ENCODE peak calls at places on chromosome 10, in seven cellular contexts. One of them, this sample, is unnamed.

GRCh38 chr10:109956454-109957091 is 33.3 kb upstream of the XPNPEP1 start:
- DNase-seq in activated CD4-positive, CD25-positive, alpha-beta regulatory T cell treated with anti-CD3 and anti-CD28 coated beads, Interleukin-2, amount 50 U/mL, for 72 hours: no peak
- DNase-seq in M059J: peak; percentile 55
- DNase-seq in fibroblast of the aortic adventitia: peak; percentile 58
- DNase-seq in stimulated activated CD4-positive, alpha-beta T cell treated with anti-CD3 and anti-CD28 coated beads, Interleukin-4, amount 100 ng/mL, for 24 hours: peak; percentile 32
- DNase-seq in WTC11: peak; percentile 39
- DNase-seq in Peyer's patch: peak; percentile 60
- DNase-seq in this sample: no peak

GRCh38 chr10:60798031-60798430 is 19.8 kb downstream of the CDK1 start:
- DNase-seq in M059J: peak; percentile 62
- DNase-seq in Peyer's patch: no peak
- DNase-seq in fibroblast of the aortic adventitia: no peak
- DNase-seq in WTC11: no peak
- DNase-seq in stimulated activated CD4-positive, alpha-beta T cell treated with anti-CD3 and anti-CD28 coated beads, Interleukin-4, amount 100 ng/mL, for 24 hours: no peak
- DNase-seq in activated CD4-positive, CD25-positive, alpha-beta regulatory T cell treated with anti-CD3 and anti-CD28 coated beads, Interleukin-2, amount 50 U/mL, for 72 hours: no peak
- DNase-seq in this sample: no peak

GRCh38 chr10:5603848-5604170 is 62.6 kb downstream of the ASB13 start:
- DNase-seq in Peyer's patch: no peak
- DNase-seq in fibroblast of the aortic adventitia: no peak
- DNase-seq in stimulated activated CD4-positive, alpha-beta T cell treated with anti-CD3 and anti-CD28 coated beads, Interleukin-4, amount 100 ng/mL, for 24 hours: no peak
- DNase-seq in M059J: no peak
- DNase-seq in activated CD4-positive, CD25-positive, alpha-beta regulatory T cell treated with anti-CD3 and anti-CD28 coated beads, Interleukin-2, amount 50 U/mL, for 72 hours: no peak
- DNase-seq in WTC11: no peak
- DNase-seq in this sample: no peak

GRCh38 chr10:44010873-44011602 is 362.4 kb upstream of the ZNF32 start:
- DNase-seq in fibroblast of the aortic adventitia: no peak
- DNase-seq in WTC11: no peak
- DNase-seq in stimulated activated CD4-positive, alpha-beta T cell treated with anti-CD3 and anti-CD28 coated beads, Interleukin-4, amount 100 ng/mL, for 24 hours: no peak
- DNase-seq in Peyer's patch: no peak
- DNase-seq in M059J: peak; percentile 93
- DNase-seq in activated CD4-positive, CD25-positive, alpha-beta regulatory T cell treated with anti-CD3 and anti-CD28 coated beads, Interleukin-2, amount 50 U/mL, for 72 hours: no peak
- DNase-seq in this sample: no peak

GRCh38 chr10:24920907-24921881 is 31.2 kb downstream of the PRTFDC1 start:
- DNase-seq in stimulated activated CD4-positive, alpha-beta T cell treated with anti-CD3 and anti-CD28 coated beads, Interleukin-4, amount 100 ng/mL, for 24 hours: peak; percentile 81
- DNase-seq in activated CD4-positive, CD25-positive, alpha-beta regulatory T cell treated with anti-CD3 and anti-CD28 coated beads, Interleukin-2, amount 50 U/mL, for 72 hours: peak; percentile 40
- DNase-seq in Peyer's patch: peak; percentile 62
- DNase-seq in fibroblast of the aortic adventitia: peak; percentile 97
- DNase-seq in M059J: peak; percentile 87
- DNase-seq in WTC11: no peak
- DNase-seq in this sample: no peak

GRCh38 chr10:104391150-104391968 is 37.7 kb downstream of the CFAP58 start:
- DNase-seq in activated CD4-positive, CD25-positive, alpha-beta regulatory T cell treated with anti-CD3 and anti-CD28 coated beads, Interleukin-2, amount 50 U/mL, for 72 hours: no peak
- DNase-seq in M059J: peak; percentile 48
- DNase-seq in stimulated activated CD4-positive, alpha-beta T cell treated with anti-CD3 and anti-CD28 coated beads, Interleukin-4, amount 100 ng/mL, for 24 hours: no peak
- DNase-seq in Peyer's patch: no peak
- DNase-seq in WTC11: no peak
- DNase-seq in fibroblast of the aortic adventitia: no peak
- DNase-seq in this sample: no peak

GRCh38 chr10:49361735-49362568 is 33.9 kb downstream of the DRGX start:
- DNase-seq in stimulated activated CD4-positive, alpha-beta T cell treated with anti-CD3 and anti-CD28 coated beads, Interleukin-4, amount 100 ng/mL, for 24 hours: no peak
- DNase-seq in Peyer's patch: no peak
- DNase-seq in fibroblast of the aortic adventitia: no peak
- DNase-seq in M059J: no peak
- DNase-seq in activated CD4-positive, CD25-positive, alpha-beta regulatory T cell treated with anti-CD3 and anti-CD28 coated beads, Interleukin-2, amount 50 U/mL, for 72 hours: no peak
- DNase-seq in WTC11: no peak
- DNase-seq in this sample: no peak

GRCh38 chr10:102312683-102313082 is 67.4 kb downstream of the GBF1 start:
- DNase-seq in stimulated activated CD4-positive, alpha-beta T cell treated with anti-CD3 and anti-CD28 coated beads, Interleukin-4, amount 100 ng/mL, for 24 hours: no peak
- DNase-seq in fibroblast of the aortic adventitia: no peak
- DNase-seq in WTC11: no peak
- DNase-seq in M059J: peak; percentile 73
- DNase-seq in activated CD4-positive, CD25-positive, alpha-beta regulatory T cell treated with anti-CD3 and anti-CD28 coated beads, Interleukin-2, amount 50 U/mL, for 72 hours: no peak
- DNase-seq in Peyer's patch: no peak
- DNase-seq in this sample: no peak

GRCh38 chr10:113709221-113709838 is 29.6 kb downstream of the CASP7 start:
- DNase-seq in activated CD4-positive, CD25-positive, alpha-beta regulatory T cell treated with anti-CD3 and anti-CD28 coated beads, Interleukin-2, amount 50 U/mL, for 72 hours: no peak
- DNase-seq in M059J: peak; percentile 89
- DNase-seq in WTC11: no peak
- DNase-seq in fibroblast of the aortic adventitia: peak; percentile 62
- DNase-seq in Peyer's patch: no peak
- DNase-seq in stimulated activated CD4-positive, alpha-beta T cell treated with anti-CD3 and anti-CD28 coated beads, Interleukin-4, amount 100 ng/mL, for 24 hours: no peak
- DNase-seq in this sample: no peak

GRCh38 chr10:69704231-69704630 is 74.2 kb downstream of the FAM241B start:
- DNase-seq in fibroblast of the aortic adventitia: no peak
- DNase-seq in activated CD4-positive, CD25-positive, alpha-beta regulatory T cell treated with anti-CD3 and anti-CD28 coated beads, Interleukin-2, amount 50 U/mL, for 72 hours: no peak
- DNase-seq in stimulated activated CD4-positive, alpha-beta T cell treated with anti-CD3 and anti-CD28 coated beads, Interleukin-4, amount 100 ng/mL, for 24 hours: no peak
- DNase-seq in WTC11: no peak
- DNase-seq in Peyer's patch: no peak
- DNase-seq in M059J: no peak
- DNase-seq in this sample: no peak

GRCh38 chr10:89419548-89419947 is 5.2 kb downstream of the IFIT5 start:
- DNase-seq in fibroblast of the aortic adventitia: peak; percentile 44
- DNase-seq in M059J: no peak
- DNase-seq in stimulated activated CD4-positive, alpha-beta T cell treated with anti-CD3 and anti-CD28 coated beads, Interleukin-4, amount 100 ng/mL, for 24 hours: no peak
- DNase-seq in WTC11: no peak
- DNase-seq in activated CD4-positive, CD25-positive, alpha-beta regulatory T cell treated with anti-CD3 and anti-CD28 coated beads, Interleukin-2, amount 50 U/mL, for 72 hours: no peak
- DNase-seq in Peyer's patch: no peak
- DNase-seq in this sample: no peak

GRCh38 chr10:132679640-132680039 is 106.3 kb downstream of the NKX6-2 start:
- DNase-seq in M059J: no peak
- DNase-seq in activated CD4-positive, CD25-positive, alpha-beta regulatory T cell treated with anti-CD3 and anti-CD28 coated beads, Interleukin-2, amount 50 U/mL, for 72 hours: no peak
- DNase-seq in Peyer's patch: peak; percentile 23
- DNase-seq in fibroblast of the aortic adventitia: no peak
- DNase-seq in WTC11: no peak
- DNase-seq in stimulated activated CD4-positive, alpha-beta T cell treated with anti-CD3 and anti-CD28 coated beads, Interleukin-4, amount 100 ng/mL, for 24 hours: no peak
- DNase-seq in this sample: no peak

GRCh38 chr10:75972494-75973276 is 541.3 kb downstream of the LRMDA start:
- DNase-seq in activated CD4-positive, CD25-positive, alpha-beta regulatory T cell treated with anti-CD3 and anti-CD28 coated beads, Interleukin-2, amount 50 U/mL, for 72 hours: no peak
- DNase-seq in Peyer's patch: no peak
- DNase-seq in WTC11: no peak
- DNase-seq in fibroblast of the aortic adventitia: peak; percentile 57
- DNase-seq in M059J: peak; percentile 50
- DNase-seq in stimulated activated CD4-positive, alpha-beta T cell treated with anti-CD3 and anti-CD28 coated beads, Interleukin-4, amount 100 ng/mL, for 24 hours: no peak
- DNase-seq in this sample: no peak

GRCh38 chr10:27072436-27073114 is 27.7 kb downstream of the ANKRD26 start:
- DNase-seq in Peyer's patch: no peak
- DNase-seq in WTC11: peak; percentile 63
- DNase-seq in activated CD4-positive, CD25-positive, alpha-beta regulatory T cell treated with anti-CD3 and anti-CD28 coated beads, Interleukin-2, amount 50 U/mL, for 72 hours: no peak
- DNase-seq in stimulated activated CD4-positive, alpha-beta T cell treated with anti-CD3 and anti-CD28 coated beads, Interleukin-4, amount 100 ng/mL, for 24 hours: no peak
- DNase-seq in M059J: no peak
- DNase-seq in fibroblast of the aortic adventitia: no peak
- DNase-seq in this sample: no peak

GRCh38 chr10:71864861-71865473 is 13.9 kb upstream of the PSAP start:
- DNase-seq in activated CD4-positive, CD25-positive, alpha-beta regulatory T cell treated with anti-CD3 and anti-CD28 coated beads, Interleukin-2, amount 50 U/mL, for 72 hours: no peak
- DNase-seq in WTC11: no peak
- DNase-seq in stimulated activated CD4-positive, alpha-beta T cell treated with anti-CD3 and anti-CD28 coated beads, Interleukin-4, amount 100 ng/mL, for 24 hours: no peak
- DNase-seq in Peyer's patch: no peak
- DNase-seq in M059J: peak; percentile 82
- DNase-seq in fibroblast of the aortic adventitia: peak; percentile 76
- DNase-seq in this sample: no peak

GRCh38 chr10:28548781-28549498 is 16.0 kb downstream of the WAC start:
- DNase-seq in fibroblast of the aortic adventitia: no peak
- DNase-seq in stimulated activated CD4-positive, alpha-beta T cell treated with anti-CD3 and anti-CD28 coated beads, Interleukin-4, amount 100 ng/mL, for 24 hours: no peak
- DNase-seq in WTC11: no peak
- DNase-seq in M059J: peak; percentile 21
- DNase-seq in Peyer's patch: no peak
- DNase-seq in activated CD4-positive, CD25-positive, alpha-beta regulatory T cell treated with anti-CD3 and anti-CD28 coated beads, Interleukin-2, amount 50 U/mL, for 72 hours: no peak
- DNase-seq in this sample: no peak

GRCh38 chr10:49617281-49618020 is 3.6 kb downstream of the CHAT start:
- DNase-seq in fibroblast of the aortic adventitia: no peak
- DNase-seq in Peyer's patch: peak; percentile 32
- DNase-seq in stimulated activated CD4-positive, alpha-beta T cell treated with anti-CD3 and anti-CD28 coated beads, Interleukin-4, amount 100 ng/mL, for 24 hours: no peak
- DNase-seq in activated CD4-positive, CD25-positive, alpha-beta regulatory T cell treated with anti-CD3 and anti-CD28 coated beads, Interleukin-2, amount 50 U/mL, for 72 hours: peak; percentile 12
- DNase-seq in WTC11: peak; percentile 7
- DNase-seq in M059J: no peak
- DNase-seq in this sample: no peak

GRCh38 chr10:117965984-117966383 is 80.8 kb downstream of the RAB11FIP2 start:
- DNase-seq in stimulated activated CD4-positive, alpha-beta T cell treated with anti-CD3 and anti-CD28 coated beads, Interleukin-4, amount 100 ng/mL, for 24 hours: no peak
- DNase-seq in WTC11: no peak
- DNase-seq in fibroblast of the aortic adventitia: no peak
- DNase-seq in activated CD4-positive, CD25-positive, alpha-beta regulatory T cell treated with anti-CD3 and anti-CD28 coated beads, Interleukin-2, amount 50 U/mL, for 72 hours: no peak
- DNase-seq in M059J: no peak
- DNase-seq in Peyer's patch: no peak
- DNase-seq in this sample: no peak

GRCh38 chr10:87845624-87846377 is 17.5 kb downstream of the KLLN start:
- DNase-seq in Peyer's patch: no peak
- DNase-seq in fibroblast of the aortic adventitia: peak; percentile 70
- DNase-seq in M059J: peak; percentile 75
- DNase-seq in stimulated activated CD4-positive, alpha-beta T cell treated with anti-CD3 and anti-CD28 coated beads, Interleukin-4, amount 100 ng/mL, for 24 hours: no peak
- DNase-seq in activated CD4-positive, CD25-positive, alpha-beta regulatory T cell treated with anti-CD3 and anti-CD28 coated beads, Interleukin-2, amount 50 U/mL, for 72 hours: no peak
- DNase-seq in WTC11: no peak
- DNase-seq in this sample: no peak

GRCh38 chr10:1687190-1687589 is 50.1 kb downstream of the ADARB2 start:
- DNase-seq in activated CD4-positive, CD25-positive, alpha-beta regulatory T cell treated with anti-CD3 and anti-CD28 coated beads, Interleukin-2, amount 50 U/mL, for 72 hours: no peak
- DNase-seq in fibroblast of the aortic adventitia: no peak
- DNase-seq in stimulated activated CD4-positive, alpha-beta T cell treated with anti-CD3 and anti-CD28 coated beads, Interleukin-4, amount 100 ng/mL, for 24 hours: no peak
- DNase-seq in WTC11: no peak
- DNase-seq in M059J: no peak
- DNase-seq in Peyer's patch: peak; percentile 11
- DNase-seq in this sample: no peak

This sample was measured in NCI-H2029 treated with DMSO at 0.1 percent for 48 hours.